ENCODE peak calls at places on chromosomes 7 and 10, in six cellular contexts. One of them, this sample, is unnamed.

GRCh38 chr7:142231716-142232115 is 26.1 kb downstream of the PRSS58 start:
- DNase-seq in mesenchymal stem cell: no peak
- DNase-seq in H9: peak
- DNase-seq in IMR-90: no peak
- DNase-seq in trophoblast cell: no peak
- DNase-seq in H1: peak
- DNase-seq in this sample: peak

GRCh38 chr7:101308245-101309085 is 13.1 kb downstream of the IFT22 start:
- DNase-seq in H9: peak
- DNase-seq in trophoblast cell: peak
- DNase-seq in H1: peak
- DNase-seq in mesenchymal stem cell: peak
- DNase-seq in IMR-90: no peak
- DNase-seq in this sample: peak

GRCh38 chr7:106418094-106418493 is 133.3 kb upstream of the NAMPT start:
- DNase-seq in IMR-90: peak
- DNase-seq in H1: no peak
- DNase-seq in trophoblast cell: no peak
- DNase-seq in mesenchymal stem cell: peak
- DNase-seq in H9: no peak
- DNase-seq in this sample: no peak

GRCh38 chr10:110756886-110757285 is 112.8 kb downstream of the RBM20 start:
- DNase-seq in mesenchymal stem cell: no peak
- DNase-seq in H9: no peak
- DNase-seq in trophoblast cell: no peak
- DNase-seq in IMR-90: no peak
- DNase-seq in H1: no peak
- DNase-seq in this sample: no peak

GRCh38 chr7:134632937-134633540 is 13.6 kb upstream of the BPGM start:
- DNase-seq in IMR-90: peak
- DNase-seq in trophoblast cell: peak
- DNase-seq in mesenchymal stem cell: peak
- DNase-seq in H1: no peak
- DNase-seq in H9: no peak
- DNase-seq in this sample: peak

GRCh38 chr10:20085115-20085514 is 268.9 kb downstream of the PLXDC2 start:
- DNase-seq in H1: no peak
- DNase-seq in mesenchymal stem cell: no peak
- DNase-seq in H9: no peak
- DNase-seq in IMR-90: no peak
- DNase-seq in trophoblast cell: peak
- DNase-seq in this sample: no peak

GRCh38 chr7:33733865-33734650 is 171.3 kb upstream of the BMPER start:
- DNase-seq in H9: no peak
- DNase-seq in IMR-90: no peak
- DNase-seq in trophoblast cell: no peak
- DNase-seq in mesenchymal stem cell: no peak
- DNase-seq in H1: no peak
- DNase-seq in this sample: no peak

GRCh38 chr7:22949944-22950343 is 64.0 kb downstream of the HYCC1 start:
- DNase-seq in H9: no peak
- DNase-seq in mesenchymal stem cell: peak
- DNase-seq in IMR-90: no peak
- DNase-seq in H1: no peak
- DNase-seq in trophoblast cell: no peak
- DNase-seq in this sample: no peak

GRCh38 chr7:105268511-105269392 is 120.0 kb downstream of the SRPK2 start:
- DNase-seq in H9: no peak
- DNase-seq in H1: no peak
- DNase-seq in trophoblast cell: no peak
- DNase-seq in mesenchymal stem cell: peak
- DNase-seq in IMR-90: peak
- DNase-seq in this sample: no peak

GRCh38 chr7:121752706-121753105 is 120.3 kb upstream of the PTPRZ1 start:
- DNase-seq in H9: peak
- DNase-seq in H1: no peak
- DNase-seq in mesenchymal stem cell: peak
- DNase-seq in IMR-90: peak
- DNase-seq in trophoblast cell: no peak
- DNase-seq in this sample: no peak

GRCh38 chr7:105769951-105770628 is 106.3 kb downstream of the ATXN7L1 start:
- DNase-seq in trophoblast cell: peak
- DNase-seq in H9: no peak
- DNase-seq in IMR-90: peak
- DNase-seq in mesenchymal stem cell: peak
- DNase-seq in H1: no peak
- DNase-seq in this sample: no peak

GRCh38 chr7:101546308-101546936 is 82.7 kb downstream of the MYL10 start:
- DNase-seq in mesenchymal stem cell: no peak
- DNase-seq in trophoblast cell: no peak
- DNase-seq in H1: no peak
- DNase-seq in H9: peak
- DNase-seq in IMR-90: no peak
- DNase-seq in this sample: no peak

GRCh38 chr7:94115316-94115715 is 111.2 kb upstream of the BET1 start:
- DNase-seq in trophoblast cell: no peak
- DNase-seq in mesenchymal stem cell: no peak
- DNase-seq in IMR-90: peak
- DNase-seq in H1: no peak
- DNase-seq in H9: no peak
- DNase-seq in this sample: no peak

GRCh38 chr7:131945313-131945831 is 388.9 kb upstream of the PODXL start:
- DNase-seq in H9: peak
- DNase-seq in H1: peak
- DNase-seq in mesenchymal stem cell: peak
- DNase-seq in trophoblast cell: peak
- DNase-seq in IMR-90: peak
- DNase-seq in this sample: peak

GRCh38 chr7:128833148-128833938 is 3.1 kb downstream of the FLNC start:
- DNase-seq in trophoblast cell: no peak
- DNase-seq in H9: peak
- DNase-seq in IMR-90: peak
- DNase-seq in mesenchymal stem cell: peak
- DNase-seq in H1: peak
- DNase-seq in this sample: no peak

GRCh38 chr10:14063531-14064317 is 267.0 kb downstream of the FRMD4A start:
- DNase-seq in H9: no peak
- DNase-seq in trophoblast cell: peak
- DNase-seq in IMR-90: peak
- DNase-seq in H1: no peak
- DNase-seq in mesenchymal stem cell: peak
- DNase-seq in this sample: no peak

GRCh38 chr7:158443014-158443687 is 144.5 kb downstream of the PTPRN2 start:
- DNase-seq in H1: no peak
- DNase-seq in H9: peak
- DNase-seq in trophoblast cell: no peak
- DNase-seq in mesenchymal stem cell: no peak
- DNase-seq in IMR-90: no peak
- DNase-seq in this sample: no peak

GRCh38 chr10:12041766-12042408 is 722 bp downstream of the UPF2 start:
- DNase-seq in H9: no peak
- DNase-seq in IMR-90: peak
- DNase-seq in H1: no peak
- DNase-seq in trophoblast cell: peak
- DNase-seq in mesenchymal stem cell: peak
- DNase-seq in this sample: no peak

GRCh38 chr10:11178606-11179221 is 161.0 kb downstream of the CELF2 start:
- DNase-seq in mesenchymal stem cell: peak
- DNase-seq in H1: no peak
- DNase-seq in H9: no peak
- DNase-seq in IMR-90: peak
- DNase-seq in trophoblast cell: no peak
- DNase-seq in this sample: no peak

GRCh38 chr10:109934958-109935793 is 11.9 kb upstream of the XPNPEP1 start:
- DNase-seq in mesenchymal stem cell: peak
- DNase-seq in IMR-90: peak
- DNase-seq in trophoblast cell: no peak
- DNase-seq in H1: peak
- DNase-seq in H9: peak
- DNase-seq in this sample: peak

GRCh38 chr10:30637881-30638467 is 8.4 kb upstream of the LYZL2 start:
- DNase-seq in trophoblast cell: peak
- DNase-seq in IMR-90: peak
- DNase-seq in H9: no peak
- DNase-seq in H1: no peak
- DNase-seq in mesenchymal stem cell: peak
- DNase-seq in this sample: no peak

GRCh38 chr10:63702107-63702506 is 180.9 kb downstream of the REEP3 start:
- DNase-seq in mesenchymal stem cell: no peak
- DNase-seq in H1: no peak
- DNase-seq in trophoblast cell: no peak
- DNase-seq in H9: no peak
- DNase-seq in IMR-90: no peak
- DNase-seq in this sample: no peak

GRCh38 chr7:153087498-153087897 is 327.9 kb downstream of the ACTR3B start:
- DNase-seq in IMR-90: no peak
- DNase-seq in H9: no peak
- DNase-seq in H1: no peak
- DNase-seq in mesenchymal stem cell: no peak
- DNase-seq in trophoblast cell: no peak
- DNase-seq in this sample: no peak

DNA sequence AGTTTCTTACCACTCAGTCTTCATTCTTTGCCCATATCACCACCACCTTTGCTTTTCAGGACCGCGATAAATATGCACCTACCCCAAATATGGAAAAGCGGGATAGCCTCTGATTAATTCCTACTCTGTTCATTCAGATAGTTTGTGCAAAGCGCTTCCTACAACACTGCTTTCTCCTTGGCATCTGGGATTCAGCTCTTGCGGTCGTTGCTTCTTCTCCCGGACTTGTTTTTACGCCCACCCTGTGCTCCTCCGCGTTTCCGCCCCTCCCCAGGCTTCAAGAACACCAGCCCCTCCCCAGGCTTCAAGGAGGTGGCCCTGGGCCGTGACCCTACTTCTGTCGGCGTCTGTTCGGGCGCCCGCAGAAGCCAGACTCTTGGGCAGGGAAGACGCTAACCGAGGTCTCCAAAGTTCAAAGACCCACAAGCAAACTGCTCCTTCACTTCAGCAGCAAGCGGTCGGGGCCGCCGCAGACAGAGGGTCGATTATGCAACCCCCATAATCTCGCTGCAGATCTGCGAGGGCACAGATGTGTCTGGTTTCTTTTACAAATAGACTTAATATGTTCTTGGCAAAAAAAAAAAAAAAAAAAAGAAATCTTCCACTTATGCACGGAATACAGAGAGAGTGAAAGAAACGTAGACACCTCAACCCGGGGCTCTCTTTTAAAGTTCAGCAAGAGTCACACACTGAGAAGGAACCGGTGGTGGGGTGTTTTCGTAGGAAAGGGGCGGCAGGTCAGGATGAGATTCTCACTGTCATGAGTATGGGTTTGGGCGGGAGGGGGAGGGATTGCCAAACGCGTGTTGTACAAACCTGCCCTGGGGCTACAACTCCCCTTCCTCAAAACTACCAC is 2.0 kb downstream of the DLX5 start:
- DNase-seq in IMR-90: no peak
- DNase-seq in mesenchymal stem cell: no peak
- DNase-seq in H1: peak
- DNase-seq in trophoblast cell: peak
- DNase-seq in H9: no peak
- DNase-seq in this sample: peak
- H3K14ac ChIP-seq in IMR-90: no peak
- H3K14ac ChIP-seq in mesenchymal stem cell: no peak
- H3K14ac ChIP-seq in H1: no peak
- H3K14ac ChIP-seq in trophoblast cell: no peak
- H3K14ac ChIP-seq in H9: no peak
- H3K14ac ChIP-seq in this sample: no peak

GRCh38 chr10:71383972-71384687 is 12.6 kb upstream of the CDH23 start:
- DNase-seq in trophoblast cell: peak
- DNase-seq in mesenchymal stem cell: peak
- DNase-seq in H9: peak
- DNase-seq in IMR-90: peak
- DNase-seq in H1: peak
- DNase-seq in this sample: peak
- H3K14ac ChIP-seq in trophoblast cell: no peak
- H3K14ac ChIP-seq in mesenchymal stem cell: no peak
- H3K14ac ChIP-seq in H9: no peak
- H3K14ac ChIP-seq in IMR-90: no peak
- H3K14ac ChIP-seq in H1: no peak
- H3K14ac ChIP-seq in this sample: no peak

DNA sequence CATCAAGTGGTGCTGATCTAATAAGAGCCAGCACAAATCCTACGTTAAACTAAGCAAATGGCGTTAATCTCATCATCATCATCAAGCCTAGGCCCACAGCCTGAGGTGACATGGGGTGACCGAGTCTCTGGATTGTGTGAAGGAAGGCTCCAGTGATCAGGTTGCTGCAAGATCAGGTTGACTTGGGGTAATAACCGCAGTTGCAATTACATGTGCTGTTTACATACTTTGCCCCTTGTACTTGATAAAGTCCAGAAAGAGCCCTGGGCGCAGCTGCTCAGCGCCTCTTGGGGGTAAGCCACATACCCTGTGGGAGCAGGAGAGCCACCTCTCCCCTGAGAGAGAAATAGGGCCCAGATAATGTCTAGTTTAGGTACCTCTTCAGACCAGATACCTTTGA is 228.1 kb downstream of the WDR11 start:
- DNase-seq in H1: no peak
- DNase-seq in H9: no peak
- DNase-seq in mesenchymal stem cell: no peak
- DNase-seq in trophoblast cell: no peak
- DNase-seq in IMR-90: no peak
- DNase-seq in this sample: no peak
- H3K14ac ChIP-seq in H1: no peak
- H3K14ac ChIP-seq in H9: no peak
- H3K14ac ChIP-seq in mesenchymal stem cell: no peak
- H3K14ac ChIP-seq in trophoblast cell: no peak
- H3K14ac ChIP-seq in IMR-90: no peak
- H3K14ac ChIP-seq in this sample: no peak

GRCh38 chr7:112855227-112855626 is 65.0 kb upstream of the TMEM168 start:
- DNase-seq in IMR-90: no peak
- DNase-seq in mesenchymal stem cell: no peak
- DNase-seq in H1: no peak
- DNase-seq in trophoblast cell: no peak
- DNase-seq in H9: no peak
- DNase-seq in this sample: no peak

GRCh38 chr7:112853429-112853828 is 63.2 kb upstream of the TMEM168 start:
- DNase-seq in IMR-90: no peak
- DNase-seq in H1: no peak
- DNase-seq in mesenchymal stem cell: no peak
- DNase-seq in H9: no peak
- DNase-seq in trophoblast cell: no peak
- DNase-seq in this sample: no peak

GRCh38 chr7:112858838-112859237 is 68.6 kb upstream of the TMEM168 start:
- DNase-seq in H1: no peak
- DNase-seq in trophoblast cell: no peak
- DNase-seq in IMR-90: no peak
- DNase-seq in H9: no peak
- DNase-seq in mesenchymal stem cell: no peak
- DNase-seq in this sample: no peak

DNA sequence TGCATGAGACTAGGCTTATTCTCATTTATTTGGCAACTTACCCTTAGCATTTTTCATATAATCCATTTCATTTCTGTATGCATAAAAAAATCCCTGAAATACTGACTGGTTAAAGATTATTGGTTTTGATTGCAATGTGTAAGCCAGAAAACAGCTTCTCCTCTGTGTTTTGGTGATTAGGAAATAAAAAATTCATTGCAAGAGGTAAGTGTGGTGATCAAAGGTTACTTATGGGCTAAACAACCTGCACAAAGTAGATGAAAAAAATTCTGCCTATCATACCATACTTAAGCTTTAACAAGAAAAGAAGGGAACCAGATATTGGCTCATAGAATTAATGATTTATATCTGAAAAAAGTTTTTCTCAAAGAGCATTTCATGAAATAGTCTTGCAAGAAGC is 64.0 kb upstream of the TMEM168 start:
- DNase-seq in trophoblast cell: no peak
- DNase-seq in H9: no peak
- DNase-seq in mesenchymal stem cell: no peak
- DNase-seq in IMR-90: no peak
- DNase-seq in H1: no peak
- DNase-seq in this sample: no peak
- H3K14ac ChIP-seq in trophoblast cell: no peak
- H3K14ac ChIP-seq in H9: no peak
- H3K14ac ChIP-seq in mesenchymal stem cell: no peak
- H3K14ac ChIP-seq in IMR-90: no peak
- H3K14ac ChIP-seq in H1: no peak
- H3K14ac ChIP-seq in this sample: no peak

This sample was measured in neuronal stem cell.